ENCODE peak calls at places on chromosomes 16 and 17, in six cellular contexts. V, Y, W, R, D and E are unnamed samples.

GRCh38 chr16:84863485-84863814 is 43.7 kb downstream of the CRISPLD2 start:
- DNase-seq in V (no peak), Y (no peak), W (no peak), R (no peak), D (no peak), E (no peak)

GRCh38 chr17:17685775-17686291 is 4.6 kb downstream of the RAI1 start:
- DNase-seq in V (no peak), Y (no peak), W (peak; percentile 79), R (peak; percentile 92), D (no peak), E (peak; percentile 79)

GRCh38 chr17:40461774-40462342 is 18.6 kb downstream of the IGFBP4 start:
- DNase-seq in V (no peak), Y (no peak), W (no peak), R (peak; percentile 62), D (no peak), E (no peak)

GRCh38 chr17:7466644-7467341 is 12.6 kb downstream of the ZBTB4 start:
- DNase-seq in V (no peak), Y (peak; percentile 78), W (peak; percentile 45), R (peak; percentile 40), D (no peak), E (no peak)

GRCh38 chr17:66178642-66179041 is 13.3 kb downstream of the CEP112 start:
- DNase-seq in V (no peak), Y (no peak), W (no peak), R (no peak), D (no peak), E (no peak)

GRCh38 chr16:89897204-89897603 is 21.5 kb upstream of the MC1R start:
- DNase-seq in V (no peak), Y (no peak), W (no peak), R (no peak), D (no peak), E (no peak)

GRCh38 chr17:17710728-17711541 is 29.7 kb downstream of the RAI1 start:
- DNase-seq in V (no peak), Y (peak; percentile 76), W (peak; percentile 84), R (peak; percentile 89), D (no peak), E (peak; percentile 88)

GRCh38 chr17:4209611-4210010 is 54.2 kb downstream of the ANKFY1 start:
- DNase-seq in V (no peak), Y (peak; percentile 65), W (no peak), R (no peak), D (no peak), E (no peak)

GRCh38 chr16:64182985-64183384 is 938.9 kb downstream of the CDH11 start:
- DNase-seq in V (no peak), Y (no peak), W (no peak), R (no peak), D (no peak), E (peak; percentile 36)

GRCh38 chr17:12107905-12108304 is 87.2 kb downstream of the MAP2K4 start:
- DNase-seq in V (no peak), Y (no peak), W (no peak), R (peak; percentile 46), D (no peak), E (no peak)

GRCh38 chr17:19306160-19307111 is 56.1 kb downstream of the B9D1 start:
- DNase-seq in V (peak; percentile 60), Y (no peak), W (peak; percentile 48), R (no peak), D (peak; percentile 7), E (peak; percentile 34)

GRCh38 chr17:2786176-2786881 is 9.9 kb upstream of the RAP1GAP2 start:
- DNase-seq in V (peak; percentile 97), Y (peak; percentile 77), W (peak; percentile 96), R (peak; percentile 79), D (peak; percentile 80), E (peak; percentile 92)

GRCh38 chr17:50684288-50684611 is 23.5 kb downstream of the ANKRD40 start:
- DNase-seq in V (no peak), Y (no peak), W (no peak), R (no peak), D (no peak), E (no peak)

GRCh38 chr17:21010705-21011596 is 31.9 kb downstream of the USP22 start:
- DNase-seq in V (no peak), Y (no peak), W (no peak), R (no peak), D (no peak), E (no peak)

GRCh38 chr17:12691173-12691572 is 25.5 kb downstream of the MYOCD start:
- DNase-seq in V (no peak), Y (no peak), W (no peak), R (peak; percentile 79), D (no peak), E (no peak)

GRCh38 chr16:4511441-4512082 is 27.0 kb downstream of the CDIP1 start:
- DNase-seq in V (peak; percentile 51), Y (peak; percentile 39), W (peak; percentile 56), R (peak; percentile 52), D (no peak), E (peak; percentile 67)

GRCh38 chr16:75218256-75219076 is at the start of gene CTRB1:
- DNase-seq in V (no peak), Y (no peak), W (no peak), R (no peak), D (no peak), E (no peak)

GRCh38 chr17:17325228-17325627 is 22.1 kb downstream of the NT5M start:
- DNase-seq in V (no peak), Y (no peak), W (no peak), R (no peak), D (no peak), E (no peak)

GRCh38 chr17:60149691-60150582 is at the start of gene CA4:
- DNase-seq in V (no peak), Y (no peak), W (no peak), R (no peak), D (no peak), E (no peak)

GRCh38 chr17:15398736-15399331 is 57.4 kb upstream of the TEKT3 start:
- DNase-seq in V (no peak), Y (no peak), W (no peak), R (peak; percentile 88), D (no peak), E (no peak)

GRCh38 chr17:79769596-79770520 is 8.1 kb upstream of the CBX2 start:
- DNase-seq in V (no peak), Y (no peak), W (no peak), R (no peak), D (no peak), E (no peak)

GRCh38 chr17:74368341-74369152 is 1.2 kb downstream of the GPR142 start:
- DNase-seq in V (peak; percentile 85), Y (peak; percentile 76), W (peak; percentile 79), R (peak; percentile 77), D (peak; percentile 49), E (peak; percentile 74)

GRCh38 chr17:74369665-74370490 is 2.6 kb downstream of the GPR142 start:
- DNase-seq in V (no peak), Y (no peak), W (no peak), R (no peak), D (no peak), E (no peak)

GRCh38 chr17:74371653-74372147 is 4.4 kb downstream of the GPR142 start:
- DNase-seq in V (no peak), Y (no peak), W (no peak), R (no peak), D (no peak), E (no peak)

GRCh38 chr17:74367206-74367605 is at the start of gene GPR142:
- DNase-seq in V (no peak), Y (no peak), W (no peak), R (no peak), D (no peak), E (no peak)

DNA sequence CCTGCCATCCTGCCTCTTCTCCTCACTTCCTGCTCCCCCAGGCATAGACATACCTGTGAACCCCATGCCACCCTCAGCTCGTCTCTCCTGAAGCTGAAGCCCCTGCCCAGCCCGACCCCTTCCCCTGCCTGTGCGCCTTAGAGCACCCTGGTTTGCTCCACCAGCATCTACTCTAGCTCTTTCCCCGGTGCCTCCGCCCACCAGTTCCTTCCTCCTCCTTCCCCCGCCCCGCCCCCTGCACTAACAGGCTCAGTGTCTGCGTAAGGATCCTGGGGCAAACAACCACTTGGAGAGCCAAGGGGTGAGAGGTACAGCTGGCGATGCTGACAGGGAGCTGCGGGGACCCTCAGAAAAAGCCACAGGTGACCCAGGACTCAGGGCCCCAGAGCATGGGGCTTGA is 1.9 kb downstream of the GPR142 start:
- DNase-seq in V (no peak), Y (peak; percentile 63), W (peak; percentile 51), R (no peak), D (peak; percentile 44), E (no peak)
- H3K4me3 ChIP-seq in V (no peak overlapping the region), Y (no peak overlapping the region), W (no peak overlapping the region), R (no peak overlapping the region), D (peak overlapping the region; percentile 3), E (no peak overlapping the region)

DNA sequence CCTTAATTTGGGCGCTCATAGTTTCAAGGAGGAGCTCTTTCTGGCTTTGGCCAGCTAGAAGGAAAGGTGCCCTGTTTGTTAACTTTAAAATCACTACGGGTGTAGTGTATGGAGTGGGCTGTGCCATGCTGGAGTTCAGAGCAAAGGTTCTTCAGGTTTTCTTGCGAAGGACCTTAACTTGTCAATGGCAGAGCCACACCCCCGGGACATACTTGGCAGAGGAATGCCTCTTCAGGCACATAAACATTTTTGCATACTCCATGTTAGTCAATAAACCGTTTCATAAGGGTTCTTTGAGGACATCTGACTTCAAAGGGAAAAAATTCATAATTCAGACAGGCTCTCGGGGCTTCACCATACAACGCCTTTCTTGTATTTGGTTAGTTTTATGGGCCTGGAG is 113.0 kb upstream of the PLCG2 start:
- DNase-seq in V (no peak), Y (no peak), W (no peak), R (no peak), D (no peak), E (no peak)
- H3K27ac ChIP-seq in V (no peak overlapping the region), Y (no peak overlapping the region), W (no peak overlapping the region), R (no peak overlapping the region), D (no peak overlapping the region), E (no peak overlapping the region)

GRCh38 chr17:45809484-45809883 is 25.4 kb downstream of the CRHR1 start:
- DNase-seq in V (no peak), Y (no peak), W (no peak), R (no peak), D (no peak), E (no peak)
- H3K27me3 ChIP-seq in V (no peaks in the 10 kb centered on the region), Y (no peaks in the 10 kb centered on the region), W (peaks cover 27% of the 10 kb centered on the region), R (peaks cover 17% of the 10 kb centered on the region), D (no peaks in the 10 kb centered on the region), E (no peaks in the 10 kb centered on the region)

GRCh38 chr17:31535581-31535981 is 144.1 kb downstream of the RAB11FIP4 start:
- DNase-seq in V (peak; percentile 77), Y (no peak), W (peak; percentile 60), R (no peak), D (no peak), E (no peak)

GRCh38 chr17:31538080-31538762 is 146.7 kb downstream of the RAB11FIP4 start:
- DNase-seq in V (peak; percentile 53), Y (no peak), W (peak; percentile 66), R (no peak), D (no peak), E (no peak)

GRCh38 chr17:31540602-31541307 is 149.3 kb downstream of the RAB11FIP4 start:
- DNase-seq in V (no peak), Y (no peak), W (no peak), R (no peak), D (no peak), E (no peak)

GRCh38 chr17:31536451-31536850 is 145.0 kb downstream of the RAB11FIP4 start:
- DNase-seq in V (no peak), Y (no peak), W (no peak), R (no peak), D (no peak), E (no peak)

GRCh38 chr17:31537558-31537957 is 146.1 kb downstream of the RAB11FIP4 start:
- DNase-seq in V (peak; percentile 58), Y (no peak), W (peak; percentile 62), R (peak; percentile 80), D (no peak), E (no peak)
- H3K4me3 ChIP-seq in V (peak overlapping the region; percentile 10), Y (no peak overlapping the region), W (no peak overlapping the region), R (no peak overlapping the region), D (no peak overlapping the region), E (no peak overlapping the region)